ENCODE peak calls at places on chromosomes 11 and 22, in eight cellular contexts. B, E, R, T, S, U, W and Y are unnamed samples.

GRCh38 chr11:47443028-47443700 is 5.8 kb downstream of the RAPSN start:
- DNase-seq in B (no peak), E (no peak), R (peak; percentile 44), T (peak; percentile 46), S (no peak), U (no peak), W (no peak), Y (peak; percentile 90)

GRCh38 chr11:130738618-130739017 is 177.7 kb downstream of the SNX19 start:
- DNase-seq in B (no peak), E (no peak), R (no peak), T (no peak), S (no peak), U (no peak), W (no peak), Y (no peak)

GRCh38 chr11:23573430-23573829 is 713.2 kb upstream of the CCDC179 start:
- DNase-seq in B (no peak), E (no peak), R (no peak), T (no peak), S (no peak), U (no peak), W (no peak), Y (no peak)

GRCh38 chr11:78876686-78877085 is 302.0 kb upstream of the NARS2 start:
- DNase-seq in B (no peak), E (no peak), R (no peak), T (no peak), S (no peak), U (no peak), W (no peak), Y (no peak)

GRCh38 chr11:121394785-121395184 is 57.3 kb upstream of the SORL1 start:
- DNase-seq in B (no peak), E (no peak), R (no peak), T (no peak), S (no peak), U (no peak), W (no peak), Y (no peak)

GRCh38 chr11:134001101-134001500 is 44.3 kb upstream of the IGSF9B start:
- DNase-seq in B (no peak), E (no peak), R (no peak), T (no peak), S (no peak), U (no peak), W (no peak), Y (no peak)

GRCh38 chr11:12270817-12271216 is 106.6 kb upstream of the PARVA start:
- DNase-seq in B (no peak), E (no peak), R (no peak), T (no peak), S (no peak), U (no peak), W (no peak), Y (no peak)

GRCh38 chr11:46382644-46383403 is 1.4 kb downstream of the MDK start:
- DNase-seq in B (peak; percentile 74), E (no peak), R (no peak), T (peak; percentile 90), S (peak; percentile 15), U (no peak), W (no peak), Y (peak; percentile 99)

GRCh38 chr22:45574069-45574703 is 71.5 kb downstream of the FBLN1 start:
- DNase-seq in B (peak; percentile 51), E (no peak), R (no peak), T (no peak), S (no peak), U (no peak), W (no peak), Y (peak; percentile 55)